ENCODE peak calls at places on chromosomes 7 and 10, in seven cellular contexts. X is ELR; J is PC-3; T is SW 1271; Z is NCI-H345; H is activated CD8-positive, alpha-beta T cell treated with anti-CD3 and anti-CD28 coated beads, Interleukin-2, amount 10 ng/mL, durations not matched to agents 7 days and 5 days; D is A549. I is an unnamed sample.
A peak's percentile ranks its signal among the peaks of the same experiment; 100 is the strongest.

GRCh38 chr10:30737931-30738391 is 108.4 kb upstream of the LYZL2 start:
- DNase-seq in X (no peak), J (no peak), T (no peak), Z (no peak), H (no peak), D (no peak), I (no peak)

GRCh38 chr10:12965571-12965970 is 35.9 kb downstream of the CCDC3 start:
- DNase-seq in X (peak; percentile 14), J (peak; percentile 62), T (no peak), Z (no peak), H (no peak), D (no peak), I (no peak)

GRCh38 chr10:28367419-28367818 is 64.6 kb upstream of the MPP7 start:
- DNase-seq in X (no peak), J (no peak), T (no peak), Z (no peak), H (no peak), D (no peak), I (no peak)

GRCh38 chr10:127906548-127907377 is at the start of gene PTPRE:
- DNase-seq in X (peak; percentile 55), J (peak; percentile 72), T (no peak), Z (peak; percentile 53), H (peak; percentile 65), D (peak; percentile 77), I (no peak)

GRCh38 chr7:132352774-132353173 is 223.5 kb downstream of the PLXNA4 start:
- DNase-seq in X (no peak), J (no peak), T (no peak), Z (no peak), H (no peak), D (no peak), I (no peak)

GRCh38 chr7:149721084-149721601 is 52.2 kb downstream of the ZNF467 start:
- DNase-seq in X (no peak), J (no peak), T (no peak), Z (no peak), H (no peak), D (no peak), I (no peak)

GRCh38 chr10:89392974-89393373 is 551 bp downstream of the IFIT1 start:
- DNase-seq in X (peak; percentile 62), J (no peak), T (peak; percentile 8), Z (peak; percentile 6), H (peak; percentile 40), D (no peak), I (no peak)

GRCh38 chr10:1169186-1169885 is 113.2 kb downstream of the WDR37 start:
- DNase-seq in X (no peak), J (no peak), T (no peak), Z (no peak), H (no peak), D (no peak), I (no peak)

GRCh38 chr7:14085901-14086300 is 96.4 kb upstream of the ETV1 start:
- DNase-seq in X (peak; percentile 25), J (no peak), T (no peak), Z (no peak), H (no peak), D (no peak), I (no peak)

GRCh38 chr7:106590209-106590816 is 70.6 kb downstream of the CCDC71L start:
- DNase-seq in X (no peak), J (no peak), T (no peak), Z (no peak), H (no peak), D (no peak), I (no peak)

GRCh38 chr7:30914611-30915601 is 3.3 kb downstream of the AQP1 start:
- DNase-seq in X (peak; percentile 87), J (peak; percentile 91), T (peak; percentile 86), Z (no peak), H (no peak), D (peak; percentile 28), I (peak; percentile 53)

GRCh38 chr10:47257396-47258120 is 42.4 kb upstream of the GDF10 start:
- DNase-seq in X (peak; percentile 64), J (peak; percentile 10), T (no peak), Z (no peak), H (no peak), D (no peak), I (no peak)